ENCODE peak calls at places on chromosomes 16 and 17, in six cellular contexts. One of them, this sample, is unnamed.
A peak's percentile ranks its signal among the peaks of the same experiment; 100 is the strongest.

GRCh38 chr16:31714899-31715504 is 158.6 kb upstream of the ZNF267 start:
- DNase-seq in H9: no peak
- DNase-seq in WERI-Rb-1: no peak
- DNase-seq in HL-60: no peak
- DNase-seq in upper lobe of right lung: no peak
- DNase-seq in HCEC 1CT: no peak
- DNase-seq in this sample: no peak

GRCh38 chr17:44118427-44119050 is 4.9 kb downstream of the HDAC5 start:
- DNase-seq in HL-60: no peak
- DNase-seq in upper lobe of right lung: no peak
- DNase-seq in H9: no peak
- DNase-seq in WERI-Rb-1: peak; percentile 86
- DNase-seq in HCEC 1CT: no peak
- DNase-seq in this sample: peak; percentile 59

GRCh38 chr17:5635949-5636348 is 51.6 kb upstream of the NLRP1 start:
- DNase-seq in upper lobe of right lung: no peak
- DNase-seq in HL-60: no peak
- DNase-seq in H9: no peak
- DNase-seq in WERI-Rb-1: no peak
- DNase-seq in HCEC 1CT: no peak
- DNase-seq in this sample: no peak

GRCh38 chr16:17173134-17173729 is 297.5 kb downstream of the XYLT1 start:
- DNase-seq in HCEC 1CT: peak; percentile 56
- DNase-seq in HL-60: peak; percentile 90
- DNase-seq in H9: no peak
- DNase-seq in upper lobe of right lung: peak; percentile 67
- DNase-seq in WERI-Rb-1: no peak
- DNase-seq in this sample: peak; percentile 79

GRCh38 chr17:42067371-42068180 is 17.2 kb upstream of the C17orf113 start:
- DNase-seq in HL-60: no peak
- DNase-seq in H9: peak; percentile 90
- DNase-seq in upper lobe of right lung: peak; percentile 82
- DNase-seq in HCEC 1CT: no peak
- DNase-seq in WERI-Rb-1: peak; percentile 88
- DNase-seq in this sample: peak; percentile 86

GRCh38 chr16:4726616-4727015 is 7.5 kb downstream of the ANKS3 start:
- DNase-seq in HL-60: no peak
- DNase-seq in WERI-Rb-1: no peak
- DNase-seq in H9: no peak
- DNase-seq in upper lobe of right lung: no peak
- DNase-seq in HCEC 1CT: no peak
- DNase-seq in this sample: no peak

GRCh38 chr17:55433629-55434422 is 12.2 kb upstream of the MMD start:
- DNase-seq in upper lobe of right lung: no peak
- DNase-seq in H9: no peak
- DNase-seq in HL-60: no peak
- DNase-seq in WERI-Rb-1: no peak
- DNase-seq in HCEC 1CT: peak; percentile 98
- DNase-seq in this sample: no peak

GRCh38 chr17:65243838-65244237 is 106.7 kb downstream of the RGS9 start:
- DNase-seq in HL-60: no peak
- DNase-seq in H9: peak; percentile 69
- DNase-seq in upper lobe of right lung: no peak
- DNase-seq in HCEC 1CT: peak; percentile 21
- DNase-seq in WERI-Rb-1: no peak
- DNase-seq in this sample: peak; percentile 81

GRCh38 chr17:45077643-45078042 is 16.5 kb downstream of the NMT1 start:
- DNase-seq in upper lobe of right lung: no peak
- DNase-seq in HCEC 1CT: no peak
- DNase-seq in WERI-Rb-1: no peak
- DNase-seq in H9: no peak
- DNase-seq in HL-60: no peak
- DNase-seq in this sample: no peak

GRCh38 chr17:73228748-73229236 is 32.9 kb downstream of the CPSF4L start:
- DNase-seq in H9: no peak
- DNase-seq in HL-60: no peak
- DNase-seq in HCEC 1CT: peak; percentile 89
- DNase-seq in WERI-Rb-1: peak; percentile 31
- DNase-seq in upper lobe of right lung: no peak
- DNase-seq in this sample: peak; percentile 77

GRCh38 chr16:8730335-8730915 is 56.0 kb downstream of the ABAT start:
- DNase-seq in HCEC 1CT: no peak
- DNase-seq in WERI-Rb-1: no peak
- DNase-seq in HL-60: no peak
- DNase-seq in upper lobe of right lung: no peak
- DNase-seq in H9: no peak
- DNase-seq in this sample: no peak

GRCh38 chr16:58021661-58022551 is 3.6 kb upstream of the MMP15 start:
- DNase-seq in HCEC 1CT: peak; percentile 62
- DNase-seq in H9: no peak
- DNase-seq in WERI-Rb-1: no peak
- DNase-seq in upper lobe of right lung: peak; percentile 59
- DNase-seq in HL-60: no peak
- DNase-seq in this sample: peak; percentile 89

GRCh38 chr17:50102164-50102991 is 7.2 kb downstream of the PDK2 start:
- DNase-seq in WERI-Rb-1: no peak
- DNase-seq in HL-60: no peak
- DNase-seq in upper lobe of right lung: peak; percentile 91
- DNase-seq in H9: no peak
- DNase-seq in HCEC 1CT: no peak
- DNase-seq in this sample: no peak

GRCh38 chr16:72945081-72945480 is 102.8 kb downstream of the ZFHX3 start:
- DNase-seq in upper lobe of right lung: no peak
- DNase-seq in H9: no peak
- DNase-seq in HL-60: no peak
- DNase-seq in WERI-Rb-1: no peak
- DNase-seq in HCEC 1CT: no peak
- DNase-seq in this sample: no peak

GRCh38 chr16:48930951-48931553 is 321.1 kb upstream of the N4BP1 start:
- DNase-seq in HL-60: no peak
- DNase-seq in HCEC 1CT: no peak
- DNase-seq in upper lobe of right lung: no peak
- DNase-seq in WERI-Rb-1: no peak
- DNase-seq in H9: no peak
- DNase-seq in this sample: no peak

GRCh38 chr16:23389201-23389600 is 63.8 kb downstream of the COG7 start:
- DNase-seq in WERI-Rb-1: no peak
- DNase-seq in upper lobe of right lung: no peak
- DNase-seq in HCEC 1CT: no peak
- DNase-seq in H9: no peak
- DNase-seq in HL-60: no peak
- DNase-seq in this sample: no peak

GRCh38 chr17:48068491-48068961 is 20.4 kb downstream of the NFE2L1 start:
- DNase-seq in WERI-Rb-1: peak; percentile 53
- DNase-seq in HCEC 1CT: peak; percentile 32
- DNase-seq in H9: peak; percentile 76
- DNase-seq in upper lobe of right lung: no peak
- DNase-seq in HL-60: no peak
- DNase-seq in this sample: peak; percentile 75

GRCh38 chr16:397736-398332 is 835 bp downstream of the NME4 start:
- DNase-seq in WERI-Rb-1: peak; percentile 82
- DNase-seq in HCEC 1CT: peak; percentile 68
- DNase-seq in HL-60: no peak
- DNase-seq in H9: peak; percentile 92
- DNase-seq in upper lobe of right lung: peak; percentile 86
- DNase-seq in this sample: peak; percentile 92

GRCh38 chr16:15542261-15542660 is 100.7 kb downstream of the MARF1 start:
- DNase-seq in H9: peak; percentile 62
- DNase-seq in upper lobe of right lung: no peak
- DNase-seq in HCEC 1CT: no peak
- DNase-seq in WERI-Rb-1: no peak
- DNase-seq in HL-60: no peak
- DNase-seq in this sample: no peak

GRCh38 chr17:32519769-32520701 is 33.2 kb downstream of the CDK5R1 start:
- DNase-seq in WERI-Rb-1: peak; percentile 63
- DNase-seq in upper lobe of right lung: no peak
- DNase-seq in HL-60: no peak
- DNase-seq in HCEC 1CT: peak; percentile 17
- DNase-seq in H9: peak; percentile 55
- DNase-seq in this sample: peak; percentile 90

GRCh38 chr17:77100009-77100408 is 40.8 kb upstream of the SEC14L1 start:
- DNase-seq in upper lobe of right lung: peak; percentile 88
- DNase-seq in WERI-Rb-1: no peak
- DNase-seq in HL-60: peak; percentile 97
- DNase-seq in H9: no peak
- DNase-seq in HCEC 1CT: no peak
- DNase-seq in this sample: no peak

GRCh38 chr17:38636054-38636453 is 30.3 kb upstream of the SRCIN1 start:
- DNase-seq in HCEC 1CT: no peak
- DNase-seq in WERI-Rb-1: no peak
- DNase-seq in HL-60: no peak
- DNase-seq in upper lobe of right lung: peak; percentile 50
- DNase-seq in H9: peak; percentile 86
- DNase-seq in this sample: peak; percentile 85

GRCh38 chr16:22006636-22007035 is 1.3 kb upstream of the MOSMO start:
- DNase-seq in WERI-Rb-1: no peak
- DNase-seq in H9: no peak
- DNase-seq in HCEC 1CT: no peak
- DNase-seq in upper lobe of right lung: no peak
- DNase-seq in HL-60: no peak
- DNase-seq in this sample: no peak

GRCh38 chr17:78271419-78272160 is 40.2 kb downstream of the TMEM235 start:
- DNase-seq in HCEC 1CT: no peak
- DNase-seq in HL-60: no peak
- DNase-seq in H9: no peak
- DNase-seq in WERI-Rb-1: no peak
- DNase-seq in upper lobe of right lung: no peak
- DNase-seq in this sample: no peak

GRCh38 chr16:29857133-29857760 is 5.8 kb downstream of the CDIPT start:
- DNase-seq in HL-60: no peak
- DNase-seq in HCEC 1CT: peak; percentile 26
- DNase-seq in upper lobe of right lung: no peak
- DNase-seq in H9: no peak
- DNase-seq in WERI-Rb-1: no peak
- DNase-seq in this sample: no peak

GRCh38 chr17:32943206-32943605 is 15.3 kb downstream of the TMEM98 start:
- DNase-seq in H9: no peak
- DNase-seq in upper lobe of right lung: no peak
- DNase-seq in HCEC 1CT: no peak
- DNase-seq in WERI-Rb-1: no peak
- DNase-seq in HL-60: no peak
- DNase-seq in this sample: no peak

GRCh38 chr17:63140255-63140654 is 174.2 kb downstream of the TANC2 start:
- DNase-seq in upper lobe of right lung: no peak
- DNase-seq in H9: no peak
- DNase-seq in HL-60: no peak
- DNase-seq in HCEC 1CT: no peak
- DNase-seq in WERI-Rb-1: no peak
- DNase-seq in this sample: no peak

GRCh38 chr17:4072487-4073157 is 70.2 kb downstream of the ZZEF1 start:
- DNase-seq in HL-60: no peak
- DNase-seq in HCEC 1CT: peak; percentile 82
- DNase-seq in WERI-Rb-1: no peak
- DNase-seq in upper lobe of right lung: no peak
- DNase-seq in H9: no peak
- DNase-seq in this sample: no peak